ENCODE peak calls at places on chromosomes 13 and 19, in eight cellular contexts. D is CD8-positive, alpha-beta memory T cell; S is ascending aorta; N is stomach; I is psoas muscle; X is breast epithelium; R is mammary epithelial cell; V is left ventricle myocardium inferior. T is an unnamed sample.

GRCh38 chr19:54465367-54466109 is 2.0 kb upstream of the LENG9 start:
- DNase-seq in I (peak; percentile 59), V (no peak), D (no peak), R (no peak), N (no peak), X (no peak), S (no peak), T (no peak)

GRCh38 chr13:97258801-97259200 is 36.7 kb downstream of the MBNL2 start:
- DNase-seq in X (no peak), I (no peak), N (no peak), V (no peak), D (no peak), R (no peak), S (no peak), T (no peak)

GRCh38 chr19:4337906-4338440 is 654 bp downstream of the STAP2 start:
- DNase-seq in D (no peak), V (no peak), R (peak; percentile 46), X (peak; percentile 32), S (no peak), N (peak; percentile 33), I (no peak), T (no peak)

GRCh38 chr19:46442808-46443450 is 14.2 kb upstream of the PNMA8C start:
- DNase-seq in R (peak; percentile 69), D (no peak), V (no peak), I (no peak), N (peak; percentile 55), S (no peak), X (no peak), T (no peak)

GRCh38 chr19:435707-436412 is 25.0 kb downstream of the SHC2 start:
- DNase-seq in I (no peak), V (no peak), S (no peak), R (no peak), D (no peak), N (no peak), X (no peak), T (no peak)

GRCh38 chr13:104011505-104012270 is 945.5 kb upstream of the SLC10A2 start:
- DNase-seq in S (no peak), D (no peak), N (peak; percentile 31), V (no peak), I (peak; percentile 61), R (no peak), X (no peak), T (no peak)

GRCh38 chr19:14112051-14112808 is 5.3 kb downstream of the PRKACA start:
- DNase-seq in D (no peak), I (no peak), S (no peak), R (no peak), X (no peak), N (no peak), V (peak; percentile 44), T (peak; percentile 53)

GRCh38 chr19:1675633-1676350 is 23.4 kb upstream of the TCF3 start:
- DNase-seq in X (no peak), N (peak; percentile 60), V (no peak), R (no peak), D (no peak), I (no peak), S (no peak), T (no peak)

GRCh38 chr19:19040417-19040816 is 7.0 kb downstream of the ARMC6 start:
- DNase-seq in S (peak; percentile 25), D (no peak), N (peak; percentile 85), I (peak; percentile 78), X (peak; percentile 76), R (no peak), V (peak; percentile 36), T (no peak)

GRCh38 chr19:56973713-56974553 is 133.4 kb upstream of the PEG3 start:
- DNase-seq in S (no peak), R (no peak), N (no peak), I (no peak), D (no peak), V (no peak), X (no peak), T (no peak)

DNA sequence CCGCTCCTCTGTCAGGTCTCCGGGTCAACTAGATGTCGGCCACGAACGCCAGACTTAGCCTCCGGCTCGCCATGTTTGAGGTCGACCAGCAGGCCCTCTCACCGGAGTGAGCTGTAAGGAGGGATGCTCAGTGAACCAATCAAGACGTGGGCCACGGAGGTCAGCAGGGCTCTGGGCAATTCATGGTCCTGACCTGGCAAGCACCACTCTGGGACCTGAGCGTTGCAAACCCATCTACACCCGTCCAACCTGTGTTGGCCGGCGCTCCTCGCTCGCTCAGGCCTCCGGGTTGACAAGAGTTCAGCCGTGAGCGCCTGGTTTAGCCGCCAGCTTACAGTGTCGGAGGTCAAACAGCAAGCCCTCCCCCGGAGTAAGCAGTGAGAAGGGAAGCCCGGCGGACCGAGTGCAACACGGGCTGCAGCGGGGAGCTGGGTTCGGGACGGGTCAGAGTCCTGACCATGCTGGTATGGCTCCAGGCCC is 1361.9 kb downstream of the UQCRFS1 start:
- DNase-seq in I (no peak), X (no peak), D (no peak), S (no peak), V (no peak), N (no peak), R (no peak), T (no peak)
- H3K27ac ChIP-seq in I (no peak overlapping the region), X (no peak overlapping the region), D (no peak overlapping the region), S (no peak overlapping the region), V (no peak overlapping the region), N (no peak overlapping the region), R (no peak overlapping the region), T (no peak overlapping the region)

DNA sequence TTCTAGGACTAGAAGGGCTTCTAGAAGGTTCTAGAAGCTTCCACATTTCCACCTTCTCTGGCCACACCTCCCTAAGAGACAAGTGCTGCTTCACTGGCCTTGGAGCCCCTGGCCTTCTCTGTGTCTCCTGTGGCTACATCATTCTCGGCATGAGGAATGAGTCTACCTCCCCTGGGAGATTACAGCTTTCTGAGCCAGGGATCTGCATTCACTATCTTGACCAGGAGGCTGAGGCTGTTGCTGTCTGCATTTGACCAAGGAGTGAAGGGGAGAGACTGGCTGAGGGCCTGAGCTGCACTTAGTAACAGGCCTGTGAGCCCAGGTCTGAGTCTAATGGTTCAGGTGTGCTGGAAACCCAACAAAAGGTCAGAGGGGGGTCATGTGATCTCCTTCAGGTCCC is 5.3 kb downstream of the CPAMD8 start:
- DNase-seq in D (no peak), S (no peak), N (no peak), V (no peak), I (no peak), R (no peak), X (no peak), T (no peak)
- H3K9me3 ChIP-seq in D (no peaks in the 10 kb centered on the region), S (peaks cover 14% of the 10 kb centered on the region), N (peaks cover 22% of the 10 kb centered on the region), V (peaks cover 26% of the 10 kb centered on the region), I (peaks cover 12% of the 10 kb centered on the region), R (no peaks in the 10 kb centered on the region), X (no peaks in the 10 kb centered on the region), T (no peaks in the 10 kb centered on the region)

GRCh38 chr13:31925079-31925478 is 106.5 kb upstream of the FRY start:
- DNase-seq in S (no peak), V (no peak), I (no peak), X (no peak), D (no peak), N (no peak), R (no peak), T (no peak)

GRCh38 chr13:31930490-31930889 is 101.1 kb upstream of the FRY start:
- DNase-seq in X (no peak), N (no peak), D (no peak), S (no peak), V (no peak), R (no peak), I (no peak), T (no peak)

GRCh38 chr13:31929031-31929770 is 102.4 kb upstream of the FRY start:
- DNase-seq in N (no peak), D (no peak), X (no peak), R (no peak), I (no peak), V (no peak), S (no peak), T (no peak)

GRCh38 chr13:31927219-31927653 is 104.3 kb upstream of the FRY start:
- DNase-seq in N (peak; percentile 40), R (no peak), I (no peak), D (no peak), S (no peak), V (no peak), X (no peak), T (no peak)

DNA sequence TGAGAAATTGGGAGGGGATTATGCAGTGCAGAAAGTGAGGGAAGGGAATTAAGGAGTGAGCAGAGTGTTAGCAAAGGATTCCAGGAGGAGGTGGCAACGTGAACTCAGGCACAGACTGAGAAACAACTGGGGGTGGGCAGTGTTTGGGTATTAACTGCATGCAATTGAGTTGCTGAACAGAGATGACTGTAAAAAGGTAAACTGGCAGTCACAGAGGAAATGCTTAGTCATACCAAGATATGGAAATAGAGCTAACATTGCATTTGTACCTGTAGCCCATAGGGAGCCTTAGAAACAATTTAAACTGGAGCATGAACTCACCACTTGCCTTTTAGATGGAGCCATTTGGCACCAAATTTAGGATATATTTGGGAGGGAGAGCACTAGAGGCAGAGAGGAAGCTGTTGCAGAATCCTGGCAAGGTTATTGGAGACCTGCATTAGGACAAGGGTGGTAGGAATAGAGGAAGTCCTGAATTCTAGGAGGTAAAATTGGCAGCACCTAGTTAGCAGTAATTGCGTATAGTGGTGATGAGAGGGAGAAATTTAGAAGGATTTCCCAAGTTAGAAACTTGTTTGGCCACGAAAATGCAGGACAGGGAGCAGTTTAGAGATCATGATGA is 100.6 kb upstream of the FRY start:
- DNase-seq in I (no peak), V (no peak), X (no peak), S (no peak), D (no peak), N (no peak), R (no peak), T (no peak)
- H3K27ac ChIP-seq in I (no peak overlapping the region), V (no peak overlapping the region), X (no peak overlapping the region), S (no peak overlapping the region), D (no peak overlapping the region), N (peak overlapping the region; percentile 73), R (no peak overlapping the region), T (peak overlapping the region; percentile 44)

GRCh38 chr19:6996810-6997209 is 24.4 kb downstream of the MBD3L2B start:
- DNase-seq in X (no peak), D (no peak), I (no peak), V (no peak), N (no peak), S (no peak), R (no peak), T (no peak)

GRCh38 chr19:7004313-7004931 is 16.8 kb downstream of the MBD3L2B start:
- DNase-seq in X (no peak), V (no peak), N (no peak), D (peak; percentile 29), R (no peak), S (no peak), I (no peak), T (no peak)

GRCh38 chr19:7000816-7001215 is 20.4 kb downstream of the MBD3L2B start:
- DNase-seq in I (no peak), V (no peak), N (no peak), R (no peak), S (no peak), X (no peak), D (no peak), T (no peak)

GRCh38 chr19:6997679-6998445 is 23.4 kb downstream of the MBD3L2B start:
- DNase-seq in R (peak; percentile 23), I (no peak), V (no peak), S (no peak), D (no peak), N (no peak), X (no peak), T (no peak)

GRCh38 chr19:6999938-7000732 is 21.1 kb downstream of the MBD3L2B start:
- DNase-seq in S (no peak), I (no peak), V (no peak), D (no peak), N (no peak), R (no peak), X (no peak), T (no peak)
- H3K9me3 ChIP-seq in S (no peaks in the 10 kb centered on the region), I (no peaks in the 10 kb centered on the region), V (no peaks in the 10 kb centered on the region), D (no peaks in the 10 kb centered on the region), N (no peaks in the 10 kb centered on the region), R (peaks cover 3% of the 10 kb centered on the region), X (no peaks in the 10 kb centered on the region), T (no peaks in the 10 kb centered on the region)

T was measured in heart left ventricle.